ENCODE peak calls at places on chromosome 16, in six cellular contexts. B, P, X, I, N and V are unnamed samples.

GRCh38 chr16:67648764-67649407 is 3.9 kb downstream of the CARMIL2 start:
- DNase-seq in B (no peak), P (no peak), X (no peak), I (no peak), N (no peak), V (no peak)

GRCh38 chr16:84893467-84893848 is 73.7 kb downstream of the CRISPLD2 start:
- DNase-seq in B (no peak), P (no peak), X (no peak), I (no peak), N (no peak), V (no peak)

GRCh38 chr16:64841071-64841470 is 280.8 kb downstream of the CDH11 start:
- DNase-seq in B (no peak), P (no peak), X (no peak), I (peak; percentile 26), N (no peak), V (no peak)

GRCh38 chr16:27353853-27354252 is 40.1 kb downstream of the IL4R start:
- DNase-seq in B (no peak), P (no peak), X (no peak), I (no peak), N (no peak), V (no peak)

GRCh38 chr16:58105619-58106018 is 23.6 kb downstream of the CFAP20 start:
- DNase-seq in B (no peak), P (no peak), X (peak; percentile 43), I (no peak), N (no peak), V (no peak)

GRCh38 chr16:81365731-81366130 is 51.0 kb downstream of the GAN start:
- DNase-seq in B (no peak), P (no peak), X (no peak), I (no peak), N (no peak), V (no peak)

GRCh38 chr16:84484579-84485254 is 19.7 kb downstream of the MEAK7 start:
- DNase-seq in B (no peak), P (peak; percentile 91), X (peak; percentile 73), I (peak; percentile 72), N (no peak), V (no peak)

GRCh38 chr16:65737831-65738230 is 616.0 kb upstream of the CDH11 start:
- DNase-seq in B (no peak), P (peak; percentile 6), X (no peak), I (no peak), N (no peak), V (no peak)

GRCh38 chr16:11781773-11782172 is 15.3 kb downstream of the ZC3H7A start:
- DNase-seq in B (no peak), P (peak; percentile 86), X (no peak), I (peak; percentile 23), N (no peak), V (peak; percentile 88)

GRCh38 chr16:52562770-52563169 is 15.8 kb upstream of the TOX3 start:
- DNase-seq in B (no peak), P (no peak), X (no peak), I (no peak), N (no peak), V (no peak)

GRCh38 chr16:30903596-30903995 is 7.2 kb downstream of the CTF1 start:
- DNase-seq in B (no peak), P (peak; percentile 76), X (peak; percentile 96), I (peak; percentile 41), N (no peak), V (no peak)

GRCh38 chr16:3292604-3293003 is 9.3 kb downstream of the ZNF263 start:
- DNase-seq in B (no peak), P (no peak), X (no peak), I (peak; percentile 12), N (no peak), V (no peak)

GRCh38 chr16:56789360-56789759 is 59.4 kb downstream of the NUP93 start:
- DNase-seq in B (peak; percentile 8), P (peak; percentile 77), X (peak; percentile 57), I (peak; percentile 59), N (no peak), V (peak; percentile 59)

GRCh38 chr16:27650073-27650701 is 100.2 kb downstream of the KATNIP start:
- DNase-seq in B (no peak), P (no peak), X (no peak), I (peak; percentile 14), N (no peak), V (no peak)

GRCh38 chr16:71440669-71441347 is 1.0 kb downstream of the TLE7 start:
- DNase-seq in B (no peak), P (no peak), X (peak; percentile 24), I (no peak), N (no peak), V (no peak)

GRCh38 chr16:87305505-87306391 is 11.4 kb downstream of the C16orf95 start:
- DNase-seq in B (no peak), P (no peak), X (peak; percentile 88), I (peak; percentile 6), N (no peak), V (peak; percentile 11)

GRCh38 chr16:67537270-67537635 is 8.6 kb downstream of the RIPOR1 start:
- DNase-seq in B (no peak), P (no peak), X (no peak), I (peak; percentile 51), N (peak; percentile 44), V (no peak)

GRCh38 chr16:88008835-88009234 is 57.6 kb downstream of the BANP start:
- DNase-seq in B (no peak), P (no peak), X (no peak), I (no peak), N (no peak), V (no peak)

GRCh38 chr16:62298567-62298966 is 262.3 kb upstream of the CDH8 start:
- DNase-seq in B (no peak), P (peak; percentile 20), X (no peak), I (no peak), N (no peak), V (no peak)

GRCh38 chr16:322476-323143 is 29.9 kb downstream of the AXIN1 start:
- DNase-seq in B (no peak), P (no peak), X (no peak), I (no peak), N (no peak), V (no peak)

GRCh38 chr16:35750157-35750689 is 2290.8 kb downstream of the TP53TG3F start:
- DNase-seq in B (no peak), P (no peak), X (no peak), I (no peak), N (no peak), V (no peak)

GRCh38 chr16:52572656-52573055 is 25.7 kb upstream of the TOX3 start:
- DNase-seq in B (no peak), P (no peak), X (no peak), I (no peak), N (no peak), V (no peak)

GRCh38 chr16:30963925-30964511 is 6.5 kb downstream of the SETD1A start:
- DNase-seq in B (no peak), P (no peak), X (no peak), I (no peak), N (no peak), V (no peak)

GRCh38 chr16:72434159-72434558 is 262.2 kb upstream of the PMFBP1 start:
- DNase-seq in B (no peak), P (no peak), X (peak; percentile 57), I (peak; percentile 55), N (no peak), V (no peak)

GRCh38 chr16:14511798-14512131 is 118.3 kb downstream of the PARN start:
- DNase-seq in B (no peak), P (no peak), X (no peak), I (peak; percentile 41), N (no peak), V (no peak)

GRCh38 chr16:67021321-67021720 is 7.6 kb upstream of the CBFB start:
- DNase-seq in B (no peak), P (no peak), X (no peak), I (no peak), N (no peak), V (no peak)

GRCh38 chr16:67571464-67571863 is 9.1 kb downstream of the CTCF start:
- DNase-seq in B (no peak), P (no peak), X (no peak), I (no peak), N (no peak), V (no peak)

GRCh38 chr16:20904507-20905079 is 4.0 kb downstream of the LYRM1 start:
- DNase-seq in B (peak; percentile 30), P (peak; percentile 20), X (peak; percentile 93), I (peak; percentile 83), N (no peak), V (no peak)

GRCh38 chr16:57600048-57600835 is 28.2 kb upstream of the ADGRG1 start:
- DNase-seq in B (peak; percentile 38), P (no peak), X (peak; percentile 56), I (peak; percentile 50), N (no peak), V (no peak)

GRCh38 chr16:2427526-2427925 is 1.7 kb upstream of the CCNF start:
- DNase-seq in B (no peak), P (no peak), X (no peak), I (no peak), N (no peak), V (no peak)

GRCh38 chr16:12321363-12321762 is 344.8 kb downstream of the SNX29 start:
- DNase-seq in B (no peak), P (no peak), X (no peak), I (no peak), N (no peak), V (no peak)

GRCh38 chr16:28821874-28822519 is 802 bp upstream of the ATXN2L start:
- DNase-seq in B (no peak), P (no peak), X (peak; percentile 33), I (no peak), N (no peak), V (no peak)

GRCh38 chr16:46688101-46688656 is 799 bp downstream of the VPS35 start:
- DNase-seq in B (no peak), P (peak; percentile 69), X (peak; percentile 89), I (peak; percentile 47), N (no peak), V (no peak)

GRCh38 chr16:76278976-76279375 is 1.8 kb downstream of the CNTNAP4 start:
- DNase-seq in B (no peak), P (peak; percentile 79), X (peak; percentile 28), I (peak; percentile 54), N (no peak), V (peak; percentile 12)

GRCh38 chr16:51151951-51152663 is 1.0 kb upstream of the SALL1 start:
- DNase-seq in B (no peak), P (peak; percentile 93), X (no peak), I (peak; percentile 9), N (no peak), V (peak; percentile 19)

GRCh38 chr16:2075631-2076030 is 27.8 kb downstream of the TSC2 start:
- DNase-seq in B (no peak), P (no peak), X (no peak), I (no peak), N (no peak), V (no peak)

GRCh38 chr16:2954228-2954627 is 9.8 kb upstream of the KREMEN2 start:
- DNase-seq in B (no peak), P (no peak), X (no peak), I (no peak), N (no peak), V (peak; percentile 18)

GRCh38 chr16:8622315-8622656 is 788 bp downstream of the METTL22 start:
- DNase-seq in B (no peak), P (no peak), X (no peak), I (no peak), N (no peak), V (no peak)